ENCODE peak calls at places on chromosomes 5 and 9, in eight cellular contexts. P, H, Y, J, R, Q, K and I are unnamed samples. For H3K4me1, the result is how much of the 10 kb centered on the place peaks cover.

GRCh38 chr9:135358161-135358940 is 121.2 kb upstream of the PPP1R26 start:
- DNase-seq in Q (no peak), P (no peak), K (no peak), R (no peak), H (no peak), Y (no peak), J (no peak), I (no peak)

GRCh38 chr9:32525506-32525905 is 490 bp downstream of the RIGI start:
- DNase-seq in J (peak), H (no peak), P (no peak), R (no peak), Q (no peak), K (no peak), Y (no peak), I (no peak)

GRCh38 chr9:86405926-86406325 is 51.7 kb upstream of the TUT7 start:
- DNase-seq in K (peak), R (no peak), H (no peak), Q (no peak), J (no peak), P (no peak), Y (no peak), I (no peak)

GRCh38 chr5:133882107-133882695 is 86.2 kb downstream of the C5orf15 start:
- DNase-seq in Y (no peak), R (no peak), P (no peak), H (peak), K (no peak), Q (no peak), J (no peak), I (no peak)

GRCh38 chr5:132419517-132420468 is 50.3 kb downstream of the SLC22A5 start:
- DNase-seq in P (peak), H (peak), Y (peak), K (peak), R (peak), Q (peak), J (peak), I (peak)

GRCh38 chr5:135829681-135830383 is 4.6 kb upstream of the SLC25A48 start:
- DNase-seq in P (peak), Y (peak), R (peak), H (peak), K (peak), Q (peak), J (peak), I (peak)

GRCh38 chr9:81724242-81724889 is 35.0 kb upstream of the TLE1 start:
- DNase-seq in Q (no peak), R (no peak), Y (no peak), J (no peak), K (peak), P (peak), H (no peak), I (no peak)

GRCh38 chr9:19720374-19720773 is 68.5 kb downstream of the SLC24A2 start:
- DNase-seq in K (peak), J (peak), R (no peak), H (no peak), Q (peak), Y (no peak), P (peak), I (peak)

GRCh38 chr5:87551807-87552377 is 139.2 kb upstream of the CCNH start:
- DNase-seq in Q (no peak), K (no peak), J (peak), P (no peak), H (no peak), Y (no peak), R (no peak), I (no peak)

GRCh38 chr5:65359981-65360380 is 121.7 kb downstream of the ADAMTS6 start:
- DNase-seq in K (no peak), P (peak), Y (no peak), H (no peak), Q (no peak), J (no peak), R (no peak), I (no peak)

GRCh38 chr5:54793612-54794436 is 191.6 kb downstream of the ESM1 start:
- DNase-seq in H (no peak), J (no peak), Q (no peak), R (no peak), K (no peak), P (no peak), Y (no peak), I (no peak)

GRCh38 chr5:138491669-138492551 is 26.6 kb downstream of the EGR1 start:
- DNase-seq in Y (peak), R (peak), P (peak), K (peak), J (peak), H (peak), Q (peak), I (peak)

GRCh38 chr5:149628221-149628620 is 46.9 kb downstream of the ARHGEF37 start:
- DNase-seq in Y (no peak), P (peak), K (no peak), J (peak), Q (no peak), R (no peak), H (no peak), I (no peak)

GRCh38 chr9:75333624-75334023 is 245.3 kb downstream of the OSTF1 start:
- DNase-seq in P (no peak), Y (no peak), H (no peak), J (no peak), Q (peak), R (no peak), K (no peak), I (no peak)

GRCh38 chr9:134474058-134474370 is 147.8 kb downstream of the RXRA start:
- DNase-seq in R (peak), J (no peak), P (no peak), H (no peak), Q (no peak), Y (peak), K (peak), I (no peak)

GRCh38 chr9:132589148-132590036 is 7.0 kb downstream of the BARHL1 start:
- DNase-seq in P (no peak), J (no peak), H (no peak), K (peak), R (no peak), Y (no peak), Q (no peak), I (peak)

GRCh38 chr5:133785182-133785581 is 172.8 kb upstream of the FSTL4 start:
- DNase-seq in P (no peak), Q (peak), K (no peak), Y (no peak), R (no peak), J (no peak), H (no peak), I (no peak)

GRCh38 chr5:105033642-105034217 is 1471.1 kb upstream of the NUDT12 start:
- DNase-seq in P (no peak), K (no peak), J (peak), Q (no peak), Y (no peak), R (no peak), H (no peak), I (peak)

GRCh38 chr9:131799177-131799823 is 59.4 kb upstream of the RAPGEF1 start:
- DNase-seq in P (peak), Y (no peak), R (peak), Q (peak), K (no peak), J (peak), H (no peak), I (peak)

GRCh38 chr5:54956922-54957321 is 28.5 kb downstream of the ESM1 start:
- DNase-seq in J (no peak), Q (no peak), P (no peak), R (no peak), H (no peak), K (no peak), Y (no peak), I (no peak)

GRCh38 chr9:133729646-133730281 is 8.4 kb downstream of the SARDH start:
- DNase-seq in R (no peak), P (no peak), H (peak), J (no peak), K (peak), Y (no peak), Q (no peak), I (no peak)

GRCh38 chr5:154159343-154159742 is 31.2 kb upstream of the GALNT10 start:
- DNase-seq in H (no peak), J (no peak), Q (no peak), K (peak), R (no peak), Y (no peak), P (no peak), I (no peak)

GRCh38 chr9:91047993-91048607 is 246.5 kb downstream of the SYK start:
- DNase-seq in P (peak), J (no peak), K (peak), Q (no peak), H (no peak), Y (no peak), R (no peak), I (no peak)
- H3K4me3 ChIP-seq in P (no peak), J (no peak), K (peak), Q (no peak), H (no peak), Y (no peak), R (no peak), I (no peak)

DNA sequence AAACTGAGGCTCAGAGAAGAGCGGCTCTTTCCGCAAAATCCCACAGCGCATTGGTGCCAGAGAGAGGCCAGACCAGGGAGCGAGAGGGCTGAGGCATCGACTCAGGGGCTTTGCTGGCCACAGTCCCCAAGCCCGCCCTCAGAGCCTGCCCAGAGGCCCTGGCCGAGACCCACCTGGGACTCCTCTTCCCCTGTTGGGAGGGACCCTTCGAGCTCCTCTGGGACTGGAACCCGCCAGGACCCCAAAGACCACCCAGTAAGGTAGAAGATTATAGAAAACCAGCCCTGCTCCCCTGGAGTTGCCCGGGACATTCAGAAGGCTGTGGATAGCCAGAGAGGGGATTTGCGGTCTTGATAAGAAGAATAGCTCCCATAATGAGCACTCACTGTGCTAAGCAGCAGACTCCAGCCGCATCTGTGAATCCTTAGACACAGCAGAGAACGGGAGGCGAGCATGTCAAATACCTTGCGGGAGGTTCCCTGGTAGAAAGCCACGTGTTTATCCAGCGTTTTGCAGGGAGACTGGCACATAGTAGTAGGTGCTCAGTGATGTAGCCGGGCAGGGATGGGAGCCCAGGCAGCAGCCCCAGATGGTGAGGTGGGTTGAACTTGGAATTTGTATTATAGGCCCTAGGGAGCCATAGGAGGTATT is 651 bp upstream of the AK1 start:
- DNase-seq in H (peak), K (peak), Q (no peak), P (no peak), R (no peak), J (no peak), Y (peak), I (no peak)
- H3K4me1 ChIP-seq in H (under half), K (under half), Q (under half), P (under half), R (under half), J (under half), Y (under half), I (under half)

GRCh38 chr5:1763960-1764605 is 35.6 kb downstream of the MRPL36 start:
- DNase-seq in H (peak), P (no peak), Q (no peak), J (no peak), K (peak), R (peak), Y (peak), I (no peak)

GRCh38 chr5:1762121-1762877 is 37.3 kb downstream of the MRPL36 start:
- DNase-seq in H (peak), Q (no peak), J (no peak), Y (peak), R (peak), P (no peak), K (peak), I (no peak)

GRCh38 chr5:1764606-1764960 is 35.1 kb downstream of the MRPL36 start:
- DNase-seq in Y (no peak), H (peak), Q (no peak), P (no peak), K (peak), J (no peak), R (no peak), I (no peak)

GRCh38 chr5:1762878-1763547 is 36.6 kb downstream of the MRPL36 start:
- DNase-seq in Y (peak), K (peak), J (no peak), R (peak), Q (no peak), H (peak), P (no peak), I (no peak)

GRCh38 chr5:1763548-1763911 is 36.1 kb downstream of the MRPL36 start:
- DNase-seq in P (peak), Y (peak), K (peak), J (peak), H (peak), R (peak), Q (peak), I (peak)
- H3K4me3 ChIP-seq in P (no peak), Y (no peak), K (no peak), J (no peak), H (no peak), R (no peak), Q (no peak), I (no peak)

GRCh38 chr5:96024683-96025475 is 63.2 kb upstream of the ELL2 start:
- DNase-seq in K (no peak), R (no peak), P (no peak), H (no peak), Q (no peak), J (no peak), Y (no peak), I (no peak)
- H3K4me1 ChIP-seq in K (under half), R (under half), P (under half), H (under half), Q (under half), J (under half), Y (under half), I (under half)